ENCODE peak calls at places on chromosome 6, in four cellular contexts. A is pancreas, N is heart left ventricle, V is cardiac fibroblast. Q is an unnamed sample.

GRCh38 chr6:38477680-38478260 is 162.0 kb downstream of the BTBD9 start:
- DNase-seq in A (no peak), N (no peak), V (no peak), Q (no peak)

GRCh38 chr6:137076277-137077068 is 31.7 kb upstream of the IL20RA start:
- DNase-seq in A (peak), N (peak), V (peak), Q (peak)

GRCh38 chr6:399785-400517 is 8.4 kb downstream of the IRF4 start:
- DNase-seq in A (no peak), N (no peak), V (no peak), Q (no peak)

GRCh38 chr6:37732688-37733087 is 35.0 kb upstream of the MDGA1 start:
- DNase-seq in A (no peak), N (no peak), V (no peak), Q (no peak)

GRCh38 chr6:7725412-7725811 is 487 bp upstream of the BMP6 start:
- DNase-seq in A (no peak), N (no peak), V (no peak), Q (no peak)

GRCh38 chr6:125952764-125953501 is 3.6 kb upstream of the HINT3 start:
- DNase-seq in A (no peak), N (no peak), V (peak), Q (peak)

GRCh38 chr6:56863366-56863765 is 91.5 kb upstream of the BEND6 start:
- DNase-seq in A (no peak), N (no peak), V (peak), Q (peak)

GRCh38 chr6:1312444-1313363 is 806 bp downstream of the FOXQ1 start:
- DNase-seq in A (peak), N (no peak), V (no peak), Q (peak)

GRCh38 chr6:82988904-82989303 is 76.7 kb downstream of the UBE3D start:
- DNase-seq in A (no peak), N (no peak), V (peak), Q (no peak)

GRCh38 chr6:149499066-149499465 is 14.3 kb upstream of the ZC3H12D start:
- DNase-seq in A (no peak), N (no peak), V (peak), Q (peak)

GRCh38 chr6:33936911-33937310 is 133.1 kb upstream of the MLN start:
- DNase-seq in A (no peak), N (no peak), V (peak), Q (no peak)

GRCh38 chr6:116292553-116292952 is 12.8 kb upstream of the TSPYL1 start:
- DNase-seq in A (no peak), N (no peak), V (no peak), Q (no peak)

GRCh38 chr6:25181923-25182322 is 97.3 kb upstream of the CARMIL1 start:
- DNase-seq in A (no peak), N (no peak), V (peak), Q (peak)

GRCh38 chr6:25627001-25627400 is 25.0 kb upstream of the SCGN start:
- DNase-seq in A (no peak), N (no peak), V (no peak), Q (peak)

GRCh38 chr6:11972270-11972669 is 39.8 kb upstream of the HIVEP1 start:
- DNase-seq in A (no peak), N (no peak), V (no peak), Q (no peak)

GRCh38 chr6:13272131-13273046 is 55.9 kb downstream of the TBC1D7 start:
- DNase-seq in A (no peak), N (peak), V (no peak), Q (no peak)

GRCh38 chr6:106858653-106859092 is 115.9 kb downstream of the CD24 start:
- DNase-seq in A (no peak), N (no peak), V (peak), Q (peak)

GRCh38 chr6:14211596-14211961 is 94.0 kb downstream of the CD83 start:
- DNase-seq in A (peak), N (peak), V (peak), Q (peak)

GRCh38 chr6:31907158-31907813 is 5.4 kb upstream of the ZBTB12 start:
- DNase-seq in A (no peak), N (no peak), V (peak), Q (no peak)

GRCh38 chr6:80132942-80133517 is 26.6 kb downstream of the BCKDHB start:
- DNase-seq in A (no peak), N (peak), V (peak), Q (peak)

GRCh38 chr6:16633465-16633864 is 127.8 kb downstream of the ATXN1 start:
- DNase-seq in A (no peak), N (no peak), V (no peak), Q (no peak)

GRCh38 chr6:108526739-108527174 is 34.0 kb upstream of the FOXO3 start:
- DNase-seq in A (peak), N (no peak), V (peak), Q (peak)

DNA sequence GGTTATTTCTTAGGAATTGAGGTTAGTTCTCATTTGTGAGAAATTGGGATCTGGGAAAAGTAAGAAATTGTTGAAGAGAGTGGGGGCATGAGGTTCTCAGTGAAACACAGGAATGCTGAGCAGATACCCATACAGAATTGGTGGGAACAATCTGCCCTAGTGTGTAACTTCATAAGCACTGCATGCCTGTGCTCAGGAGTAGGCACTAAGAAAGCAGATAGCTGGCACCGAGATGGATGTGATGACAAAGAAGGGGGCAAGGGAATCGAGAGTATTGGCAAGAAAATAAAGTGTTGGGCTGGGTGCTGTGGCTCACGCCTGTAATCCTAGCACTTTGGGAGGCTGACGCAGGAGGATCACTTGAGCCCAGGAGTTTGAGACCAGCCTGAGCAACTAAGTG is 4.0 kb downstream of the SLC17A5 start:
- DNase-seq in A (no peak), N (no peak), V (no peak), Q (no peak)
- H3K4me3 ChIP-seq in A (no peak), N (no peak), V (no peak), Q (no peak)

DNA sequence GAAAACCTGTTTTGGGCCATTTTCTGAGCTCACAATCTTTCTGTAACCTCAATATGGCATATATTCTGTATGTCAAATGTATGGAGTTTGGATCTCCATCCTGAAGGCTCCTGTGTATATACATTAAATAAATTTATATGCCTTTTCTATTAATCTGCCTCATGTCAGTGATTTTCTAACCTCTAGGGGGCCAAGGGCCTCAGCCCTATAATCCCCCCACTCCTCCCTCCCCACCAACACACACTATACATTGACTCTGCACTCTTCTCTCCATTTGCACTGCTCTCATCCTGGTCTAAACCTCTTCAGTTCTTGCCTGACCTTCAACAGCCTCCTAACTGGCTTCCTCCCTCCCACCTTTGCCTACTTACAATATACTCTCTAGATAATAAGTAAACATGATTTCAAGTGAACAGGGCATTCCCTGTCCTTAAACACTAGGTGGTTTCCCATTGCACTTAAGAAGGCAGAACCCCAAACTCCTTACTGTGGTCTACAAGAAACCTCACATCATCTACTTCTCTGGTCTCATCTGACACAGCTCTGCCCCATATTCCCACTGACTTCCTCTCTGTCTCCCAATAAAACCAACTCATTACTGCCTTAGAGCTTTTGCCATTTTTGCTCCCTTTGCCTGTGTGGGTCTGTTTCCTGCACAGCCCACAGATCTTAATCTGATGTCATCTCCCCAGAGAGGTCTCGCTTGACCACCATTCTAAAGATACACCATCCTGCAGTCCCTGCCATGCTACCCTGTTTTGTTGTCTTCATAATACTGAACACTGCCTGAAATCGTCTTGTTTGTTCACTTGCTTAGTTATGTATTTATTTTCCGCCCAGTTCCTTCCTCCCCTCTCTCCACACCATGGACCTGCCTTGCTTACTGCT is 213.7 kb downstream of the SYNE1 start:
- DNase-seq in A (no peak), N (no peak), V (no peak), Q (no peak)
- TF ChIP-seq CTCF in A (no peak), N (no peak), V (no peak), Q (no peak)

GRCh38 chr6:44263357-44264100 is 1.8 kb downstream of the NFKBIE start:
- DNase-seq in A (no peak), N (no peak), V (peak), Q (peak)
- H3K4me3 ChIP-seq in A (no peak), N (no peak), V (peak), Q (peak)

DNA sequence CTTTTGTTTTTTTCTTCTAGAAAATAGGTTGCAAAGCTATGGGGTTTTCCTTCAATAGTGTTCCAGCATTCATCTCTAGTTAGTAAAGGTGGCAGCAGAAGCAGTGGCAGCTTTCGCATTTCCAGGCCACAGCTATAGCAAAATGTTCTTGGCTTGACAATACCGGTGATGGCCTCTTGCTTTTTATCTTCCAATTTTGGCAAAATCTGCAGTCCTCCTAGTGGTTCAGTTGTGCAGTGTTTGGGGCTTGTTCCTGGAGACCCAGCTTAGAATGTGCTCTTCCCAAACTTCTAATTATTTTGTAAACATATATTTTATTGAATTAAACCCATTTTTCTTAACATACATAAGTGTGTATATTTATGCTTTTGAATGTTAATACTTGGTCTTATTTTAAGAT is 370.6 kb upstream of the MAN1A1 start:
- DNase-seq in A (no peak), N (no peak), V (peak), Q (no peak)
- TF ChIP-seq CTCF in A (no peak), N (peak), V (peak), Q (peak)

Q was measured in epithelial cell of esophagus.